ENCODE peak calls at places on chromosomes 1 and 21, in ten cellular contexts. G is NCI-H748 treated with DMSO at 0.1 percent for 48 hours; A is PC-3; C is NAMALWA; W is astrocyte; U is AG10803; H is CD8-positive, alpha-beta memory T cell; S is pancreas; I is ELR; M is ovary. L is an unnamed sample.

GRCh38 chr1:2879591-2879990 is 78.1 kb upstream of the TTC34 start:
- DNase-seq in G (no peak), A (no peak), C (no peak), W (no peak), U (no peak), H (no peak), S (no peak), I (no peak), M (no peak), L (no peak)

GRCh38 chr1:203286161-203286984 is 18.9 kb upstream of the BTG2 start:
- DNase-seq in G (no peak), A (no peak), C (no peak), W (no peak), U (no peak), H (no peak), S (peak), I (no peak), M (peak), L (peak)

GRCh38 chr1:206658981-206659273 is 23.6 kb downstream of the DYRK3 start:
- DNase-seq in G (no peak), A (no peak), C (no peak), W (no peak), U (no peak), H (no peak), S (peak), I (no peak), M (no peak), L (no peak)

GRCh38 chr1:39268112-39268581 is 63.7 kb downstream of the MACF1 start:
- DNase-seq in G (peak), A (no peak), C (no peak), W (peak), U (peak), H (no peak), S (no peak), I (peak), M (no peak), L (peak)

GRCh38 chr1:89721351-89721750 is 88.4 kb downstream of the LRRC8C start:
- DNase-seq in G (no peak), A (peak), C (no peak), W (peak), U (peak), H (no peak), S (no peak), I (peak), M (no peak), L (no peak)

GRCh38 chr21:39938086-39938611 is 70.9 kb downstream of the PCP4 start:
- DNase-seq in G (no peak), A (no peak), C (no peak), W (no peak), U (no peak), H (no peak), S (peak), I (no peak), M (no peak), L (no peak)

GRCh38 chr1:56045062-56045461 is 534.3 kb downstream of the PLPP3 start:
- DNase-seq in G (no peak), A (no peak), C (no peak), W (no peak), U (no peak), H (no peak), S (no peak), I (no peak), M (no peak), L (no peak)

GRCh38 chr1:54153548-54154439 is 994 bp upstream of the CDCP2 start:
- DNase-seq in G (no peak), A (peak), C (no peak), W (peak), U (peak), H (peak), S (peak), I (peak), M (peak), L (peak)

GRCh38 chr1:100250264-100250663 is 630 bp upstream of the DBT start:
- DNase-seq in G (no peak), A (no peak), C (peak), W (no peak), U (no peak), H (no peak), S (no peak), I (no peak), M (no peak), L (no peak)

GRCh38 chr21:36545776-36546511 is 66.0 kb upstream of the CLDN14 start:
- DNase-seq in G (no peak), A (no peak), C (no peak), W (peak), U (no peak), H (no peak), S (no peak), I (no peak), M (no peak), L (peak)

GRCh38 chr1:72280131-72280530 is 2.2 kb downstream of the NEGR1 start:
- DNase-seq in G (no peak), A (no peak), C (no peak), W (no peak), U (no peak), H (no peak), S (no peak), I (no peak), M (no peak), L (no peak)

GRCh38 chr1:101043776-101044175 is 18.2 kb upstream of the DPH5 start:
- DNase-seq in G (no peak), A (peak), C (no peak), W (peak), U (peak), H (no peak), S (no peak), I (peak), M (no peak), L (no peak)

GRCh38 chr1:6392081-6392879 is 1.3 kb downstream of the ACOT7 start:
- DNase-seq in G (no peak), A (peak), C (peak), W (no peak), U (no peak), H (peak), S (peak), I (no peak), M (no peak), L (no peak)

GRCh38 chr21:31566611-31567010 is 92.9 kb upstream of the SOD1 start:
- DNase-seq in G (no peak), A (no peak), C (no peak), W (no peak), U (no peak), H (no peak), S (no peak), I (no peak), M (no peak), L (no peak)

GRCh38 chr1:183711691-183712401 is 58.7 kb upstream of the APOBEC4 start:
- DNase-seq in G (no peak), A (no peak), C (no peak), W (peak), U (peak), H (no peak), S (no peak), I (peak), M (no peak), L (no peak)

GRCh38 chr1:90835172-90835660 is 118.1 kb upstream of the BARHL2 start:
- DNase-seq in G (no peak), A (no peak), C (no peak), W (no peak), U (peak), H (no peak), S (no peak), I (peak), M (no peak), L (no peak)

GRCh38 chr1:92299477-92300125 is 742 bp downstream of the RPAP2 start:
- DNase-seq in G (peak), A (peak), C (peak), W (no peak), U (no peak), H (no peak), S (no peak), I (peak), M (no peak), L (no peak)

GRCh38 chr1:105386489-105386888 is 1636.8 kb downstream of the AMY1C start:
- DNase-seq in G (no peak), A (no peak), C (no peak), W (no peak), U (no peak), H (no peak), S (no peak), I (no peak), M (no peak), L (no peak)

GRCh38 chr1:10637400-10637799 is 159.0 kb downstream of the CASZ1 start:
- DNase-seq in G (no peak), A (no peak), C (no peak), W (no peak), U (no peak), H (no peak), S (no peak), I (no peak), M (no peak), L (no peak)

GRCh38 chr1:110508038-110508437 is 10.9 kb downstream of the KCNA10 start:
- DNase-seq in G (no peak), A (no peak), C (no peak), W (no peak), U (peak), H (no peak), S (no peak), I (peak), M (no peak), L (peak)

GRCh38 chr1:207814469-207814868 is 62.6 kb downstream of the CD46 start:
- DNase-seq in G (no peak), A (no peak), C (no peak), W (no peak), U (no peak), H (no peak), S (no peak), I (no peak), M (no peak), L (no peak)

GRCh38 chr1:6822530-6823359 is 37.5 kb downstream of the CAMTA1 start:
- DNase-seq in G (peak), A (no peak), C (no peak), W (no peak), U (no peak), H (no peak), S (no peak), I (no peak), M (no peak), L (no peak)